ENCODE peak calls at places on chromosomes 1 and 21, in seven cellular contexts. E is H1, Q is A549, V is K562, R is HepG2, L is SK-N-SH, W is GM12878. P is an unnamed sample.

GRCh38 chr1:76583875-76584477 is 283.3 kb upstream of the ST6GALNAC5 start:
- DNase-seq in E (no peak), Q (no peak), V (no peak), R (no peak), L (no peak), W (no peak), P (no peak)

GRCh38 chr1:206693029-206693428 is 8.3 kb downstream of the MAPKAPK2 start:
- DNase-seq in E (no peak), Q (no peak), V (no peak), R (no peak), L (no peak), W (no peak), P (peak; percentile 85)

GRCh38 chr1:116855788-116856187 is 53.9 kb upstream of the PTGFRN start:
- DNase-seq in E (no peak), Q (no peak), V (no peak), R (no peak), L (peak; percentile 75), W (no peak), P (peak; percentile 39)

GRCh38 chr21:44286086-44286715 is 525 bp downstream of the AIRE start:
- DNase-seq in E (no peak), Q (no peak), V (no peak), R (no peak), L (no peak), W (no peak), P (no peak)

GRCh38 chr1:172533511-172534116 is 664 bp downstream of the SUCO start:
- DNase-seq in E (no peak), Q (peak; percentile 22), V (peak; percentile 64), R (peak; percentile 10), L (peak; percentile 44), W (no peak), P (peak; percentile 36)

GRCh38 chr1:219763321-219763720 is 150.4 kb upstream of the ZC3H11B start:
- DNase-seq in E (no peak), Q (no peak), V (no peak), R (no peak), L (no peak), W (no peak), P (no peak)

GRCh38 chr1:209652873-209653401 is 712 bp upstream of the LAMB3 start:
- DNase-seq in E (no peak), Q (peak; percentile 60), V (peak; percentile 45), R (peak; percentile 70), L (no peak), W (no peak), P (peak; percentile 50)

GRCh38 chr1:56095924-56096655 is 483.3 kb downstream of the PLPP3 start:
- DNase-seq in E (no peak), Q (no peak), V (no peak), R (no peak), L (no peak), W (no peak), P (peak; percentile 93)

GRCh38 chr1:180092931-180093650 is 61.6 kb upstream of the QSOX1 start:
- DNase-seq in E (no peak), Q (no peak), V (peak; percentile 24), R (no peak), L (no peak), W (no peak), P (peak; percentile 30)

GRCh38 chr1:115457295-115457694 is 119.2 kb upstream of the NGF start:
- DNase-seq in E (no peak), Q (no peak), V (no peak), R (no peak), L (no peak), W (no peak), P (no peak)

GRCh38 chr1:173827611-173828010 is 2.9 kb upstream of the CENPL start:
- DNase-seq in E (no peak), Q (no peak), V (no peak), R (no peak), L (no peak), W (no peak), P (no peak)

GRCh38 chr1:200373811-200374231 is 36.0 kb downstream of the ZNF281 start:
- DNase-seq in E (no peak), Q (no peak), V (no peak), R (peak; percentile 84), L (no peak), W (no peak), P (no peak)
- TF ChIP-seq RFX5 in E (no peak), Q (no peak), V (no peak), R (no peak), L (no peak), W (no peak), P (no peak)

DNA sequence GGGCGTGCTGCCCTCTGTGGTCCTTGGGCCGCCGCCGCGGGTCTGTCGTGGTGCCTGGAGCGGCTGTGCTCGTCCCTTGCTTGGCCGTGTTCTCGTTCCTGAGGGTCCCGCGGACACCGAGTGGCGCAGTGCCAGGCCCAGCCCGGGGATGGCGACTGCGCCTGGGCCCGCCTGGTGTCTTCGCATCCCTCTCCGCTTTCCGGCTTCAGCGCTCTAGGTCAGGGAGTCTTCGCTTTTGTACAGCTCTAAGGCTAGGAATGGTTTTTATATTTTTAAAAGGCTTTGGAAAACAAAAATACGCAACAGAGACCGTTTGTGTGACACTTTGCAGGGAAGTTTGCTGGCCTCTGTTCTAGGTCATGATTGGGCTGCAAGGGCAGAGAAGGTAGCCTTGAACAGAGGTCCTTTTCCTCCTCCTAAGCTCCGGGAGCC is 657 bp downstream of the SOD1 start:
- DNase-seq in E (no peak), Q (no peak), V (no peak), R (no peak), L (no peak), W (no peak), P (no peak)
- TF ChIP-seq RFX5 in E (no peak), Q (no peak), V (no peak), R (no peak), L (no peak), W (no peak), P (no peak)

DNA sequence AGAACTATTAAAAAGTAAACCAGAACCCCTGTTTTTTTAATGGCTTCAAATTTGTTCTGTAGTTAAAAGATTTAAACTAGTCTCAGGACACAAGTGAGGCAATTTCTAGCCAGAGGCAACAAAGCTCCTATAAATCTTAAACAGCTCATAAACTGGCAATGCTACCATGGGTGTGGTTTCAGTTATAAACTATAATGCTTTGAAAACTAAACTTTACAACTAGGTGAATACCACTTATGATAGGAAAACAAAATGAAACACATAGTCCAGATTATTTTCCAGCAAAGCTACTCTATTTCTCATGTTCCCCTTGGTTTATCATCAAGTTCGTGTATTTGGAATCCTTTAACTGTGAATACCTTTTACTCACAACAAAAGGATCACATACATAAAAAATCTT is 282.5 kb downstream of the VAV3 start:
- DNase-seq in E (no peak), Q (peak; percentile 38), V (no peak), R (no peak), L (no peak), W (no peak), P (no peak)
- TF ChIP-seq RFX5 in E (no peak), Q (no peak), V (no peak), R (no peak), L (no peak), W (no peak), P (no peak)

GRCh38 chr1:94783342-94784264 is 36.6 kb upstream of the SLC44A3 start:
- DNase-seq in E (no peak), Q (no peak), V (no peak), R (no peak), L (no peak), W (no peak), P (peak; percentile 94)
- TF ChIP-seq RFX5 in E (no peak), Q (no peak), V (no peak), R (no peak), L (no peak), W (no peak), P (no peak)

P was measured in IMR-90.